ENCODE peak calls at places on chromosomes 4 and X, in nine cellular contexts. H, V, R, I, C, O, G, M and Y are unnamed samples.

GRCh38 chrX:116930311-116930710 is 467.5 kb upstream of the CT83 start:
- DNase-seq in G (no peak), R (no peak), I (no peak), V (no peak), O (no peak), C (no peak), H (no peak), M (no peak), Y (no peak)

GRCh38 chr4:110310795-110311194 is 112.4 kb upstream of the ELOVL6 start:
- DNase-seq in C (no peak), V (no peak), R (no peak), I (no peak), M (no peak), O (no peak), H (no peak), G (no peak), Y (no peak)

GRCh38 chr4:10983274-10983673 is 298.7 kb upstream of the CLNK start:
- DNase-seq in H (no peak), I (no peak), M (no peak), R (no peak), G (no peak), C (no peak), O (no peak), V (no peak), Y (no peak)

GRCh38 chr4:39320381-39321115 is 45.6 kb downstream of the RFC1 start:
- DNase-seq in V (no peak), H (peak; percentile 56), R (no peak), M (no peak), C (peak; percentile 29), G (no peak), O (no peak), I (no peak), Y (no peak)

GRCh38 chr4:178314287-178314686 is 872.0 kb upstream of the AGA start:
- DNase-seq in I (no peak), H (no peak), V (no peak), O (no peak), M (no peak), R (no peak), G (no peak), C (no peak), Y (no peak)

GRCh38 chrX:12007881-12008280 is 130.4 kb upstream of the FRMPD4 start:
- DNase-seq in O (no peak), C (peak; percentile 76), R (no peak), M (no peak), G (no peak), H (peak; percentile 84), I (no peak), V (no peak), Y (no peak)

GRCh38 chr4:123364906-123365305 is 31.7 kb upstream of the SPRY1 start:
- DNase-seq in C (no peak), R (no peak), H (no peak), M (no peak), O (no peak), G (no peak), V (no peak), I (no peak), Y (no peak)

GRCh38 chr4:102799816-102800215 is 27.5 kb downstream of the UBE2D3 start:
- DNase-seq in O (no peak), I (no peak), R (no peak), G (no peak), C (no peak), M (no peak), V (no peak), H (no peak), Y (no peak)

GRCh38 chr4:105088110-105088879 is 58.4 kb upstream of the TET2 start:
- DNase-seq in C (peak; percentile 73), M (no peak), G (peak; percentile 32), R (no peak), O (no peak), V (no peak), H (peak; percentile 98), I (no peak), Y (no peak)

GRCh38 chr4:1504786-1505500 is 98.7 kb upstream of the NKX1-1 start:
- DNase-seq in G (peak; percentile 4), R (peak; percentile 28), M (no peak), H (no peak), C (no peak), I (peak; percentile 0), O (peak; percentile 23), V (no peak), Y (peak; percentile 54)

GRCh38 chr4:150543042-150543441 is 38.9 kb upstream of the MAB21L2 start:
- DNase-seq in R (no peak), O (no peak), H (no peak), C (no peak), I (no peak), G (no peak), V (no peak), M (no peak), Y (no peak)

GRCh38 chr4:67892905-67893304 is 9.1 kb upstream of the TMPRSS11D start:
- DNase-seq in G (no peak), O (no peak), M (peak; percentile 14), R (no peak), I (no peak), H (no peak), C (no peak), V (no peak), Y (no peak)

GRCh38 chrX:3713225-3713936 is at the start of gene PRKX:
- DNase-seq in G (no peak), I (peak; percentile 56), R (peak; percentile 48), C (peak; percentile 18), H (peak; percentile 36), O (peak; percentile 58), M (peak; percentile 81), V (no peak), Y (peak; percentile 81)

GRCh38 chr4:115332078-115332477 is 218.7 kb upstream of the NDST4 start:
- DNase-seq in I (no peak), R (no peak), V (no peak), G (no peak), H (no peak), M (peak; percentile 14), O (no peak), C (no peak), Y (no peak)

GRCh38 chrX:112113460-112113859 is 30.9 kb upstream of the TRPC5 start:
- DNase-seq in R (no peak), O (no peak), G (no peak), H (no peak), V (no peak), M (no peak), C (no peak), I (no peak), Y (no peak)

GRCh38 chr4:184807797-184808718 is 17.7 kb downstream of the ACSL1 start:
- DNase-seq in G (no peak), H (peak; percentile 91), C (peak; percentile 76), M (peak; percentile 41), I (peak; percentile 79), R (no peak), O (no peak), V (peak; percentile 85), Y (no peak)

GRCh38 chrX:46920235-46920634 is 8.0 kb downstream of the JADE3 start:
- DNase-seq in M (no peak), H (no peak), G (no peak), R (no peak), I (no peak), O (no peak), C (no peak), V (no peak), Y (no peak)

GRCh38 chrX:85611926-85612325 is 232.5 kb upstream of the POF1B start:
- DNase-seq in G (no peak), I (no peak), R (no peak), V (no peak), O (no peak), H (peak; percentile 22), C (no peak), M (no peak), Y (no peak)

GRCh38 chrX:138986866-138987265 is 275.3 kb upstream of the FGF13 start:
- DNase-seq in G (no peak), R (no peak), V (no peak), M (no peak), I (no peak), C (no peak), H (no peak), O (no peak), Y (no peak)

GRCh38 chrX:48468693-48469691 is 1.1 kb downstream of the SLC38A5 start:
- DNase-seq in H (no peak), V (no peak), M (no peak), O (no peak), C (no peak), G (no peak), I (no peak), R (no peak), Y (no peak)

GRCh38 chr4:102404551-102404969 is 59.3 kb upstream of the SLC39A8 start:
- DNase-seq in M (no peak), R (no peak), G (peak; percentile 24), C (no peak), I (no peak), H (no peak), O (no peak), V (no peak), Y (no peak)

GRCh38 chr4:150395872-150396271 is 186.1 kb upstream of the MAB21L2 start:
- DNase-seq in R (no peak), H (no peak), O (no peak), I (no peak), V (no peak), C (no peak), M (no peak), G (no peak), Y (no peak)

GRCh38 chrX:149982310-149982709 is 44.0 kb upstream of the EOLA2 start:
- DNase-seq in R (no peak), V (peak; percentile 1), M (peak; percentile 54), G (no peak), C (no peak), I (no peak), O (no peak), H (no peak), Y (no peak)
- H3K27ac ChIP-seq in R (no peak overlapping the region), V (no peak overlapping the region), M (peak overlapping the region; percentile 73), G (no peak overlapping the region), C (no peak overlapping the region), I (no peak overlapping the region), O (no peak overlapping the region), H (no peak overlapping the region), Y (no peak overlapping the region)

GRCh38 chrX:1450381-1451161 is 2.1 kb downstream of the ASMTL start:
- DNase-seq in M (no peak), V (no peak), G (peak; percentile 18), H (no peak), O (no peak), C (no peak), R (peak; percentile 46), I (no peak), Y (peak; percentile 38)
- H3K4me3 ChIP-seq in M (no peak overlapping the region), V (no peak overlapping the region), G (no peak overlapping the region), H (no peak overlapping the region), O (no peak overlapping the region), C (no peak overlapping the region), R (no peak overlapping the region), I (no peak overlapping the region), Y (no peak overlapping the region)

DNA sequence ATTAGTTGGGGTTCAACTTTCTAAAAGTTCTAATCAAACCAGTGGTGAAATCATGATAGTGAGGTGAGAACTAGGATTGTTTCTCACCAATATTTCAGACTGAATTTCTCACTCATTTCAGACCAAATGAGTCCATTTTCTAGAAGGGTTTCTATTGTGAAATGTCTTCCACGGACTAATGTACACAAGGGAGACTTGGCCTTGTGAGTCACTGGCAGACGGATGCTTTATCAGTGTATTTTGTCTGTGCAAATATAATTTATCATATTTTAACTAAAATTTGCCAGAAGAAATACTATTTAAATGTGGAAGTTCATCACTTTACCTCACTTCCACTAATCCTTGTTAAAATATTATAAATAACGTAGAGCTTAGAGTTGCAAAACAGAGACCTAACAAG is 506.1 kb upstream of the FAM241A start:
- DNase-seq in G (no peak), I (no peak), M (no peak), V (no peak), H (peak; percentile 70), O (no peak), R (no peak), C (no peak), Y (no peak)
- H3K27ac ChIP-seq in G (no peak overlapping the region), I (no peak overlapping the region), M (no peak overlapping the region), V (no peak overlapping the region), H (no peak overlapping the region), O (no peak overlapping the region), R (no peak overlapping the region), C (no peak overlapping the region), Y (no peak overlapping the region)

GRCh38 chr4:59553063-59553738 is 1646.9 kb upstream of the ADGRL3 start:
- DNase-seq in O (no peak), C (peak; percentile 74), I (no peak), R (no peak), M (no peak), G (no peak), V (no peak), H (no peak), Y (no peak)
- H3K4me3 ChIP-seq in O (peak overlapping the region; percentile 22), C (peak overlapping the region; percentile 39), I (no peak overlapping the region), R (no peak overlapping the region), M (no peak overlapping the region), G (no peak overlapping the region), V (no peak overlapping the region), H (no peak overlapping the region), Y (peak overlapping the region; percentile 15)